ENCODE peak calls at places on chromosomes 4 and X, in five cellular contexts. P, X, D, T and C are unnamed samples.

GRCh38 chr4:3527101-3527913 is 4.9 kb downstream of the LRPAP1 start:
- DNase-seq in D (no peak), P (no peak), T (peak), X (no peak), C (peak)

GRCh38 chrX:81168391-81168790 is 33.3 kb downstream of the HMGN5 start:
- DNase-seq in T (no peak), X (no peak), P (no peak), D (no peak), C (no peak)

GRCh38 chr4:37890501-37891220 is at the start of gene TBC1D1:
- DNase-seq in X (no peak), P (peak), T (peak), D (no peak), C (no peak)

GRCh38 chrX:74788545-74789086 is 136.6 kb downstream of the NEXMIF start:
- DNase-seq in P (no peak), X (no peak), D (no peak), T (no peak), C (no peak)

GRCh38 chr4:25486171-25486570 is 109.1 kb downstream of the ANAPC4 start:
- DNase-seq in X (peak), T (no peak), D (no peak), P (no peak), C (no peak)

GRCh38 chrX:19839770-19840254 is 47.6 kb downstream of the SH3KBP1 start:
- DNase-seq in P (no peak), D (no peak), X (no peak), T (no peak), C (no peak)

GRCh38 chr4:104752337-104752736 is 257.6 kb upstream of the CXXC4 start:
- DNase-seq in D (no peak), X (no peak), T (no peak), P (no peak), C (no peak)

GRCh38 chr4:103018391-103019318 is 850 bp downstream of the SLC9B1 start:
- DNase-seq in T (no peak), P (no peak), D (no peak), X (no peak), C (no peak)

GRCh38 chr4:56739104-56739777 is 58.1 kb upstream of the HOPX start:
- DNase-seq in P (no peak), D (no peak), T (no peak), X (no peak), C (no peak)

GRCh38 chrX:71579990-71580380 is 1.7 kb downstream of the GCNA start:
- DNase-seq in D (no peak), X (no peak), T (no peak), P (no peak), C (no peak)

GRCh38 chr4:188452097-188452496 is 312.9 kb downstream of the TRIML1 start:
- DNase-seq in D (no peak), T (no peak), X (no peak), P (no peak), C (no peak)

GRCh38 chr4:38803833-38804653 is 548 bp downstream of the TLR1 start:
- DNase-seq in T (no peak), X (no peak), D (no peak), P (no peak), C (no peak)

GRCh38 chr4:176752191-176752749 is 40.5 kb downstream of the VEGFC start:
- DNase-seq in T (no peak), X (no peak), D (no peak), P (no peak), C (no peak)

GRCh38 chr4:153137168-153137567 is 67.1 kb upstream of the TRIM2 start:
- DNase-seq in P (no peak), T (no peak), X (no peak), D (no peak), C (no peak)

GRCh38 chr4:26088433-26088928 is 174.5 kb downstream of the SMIM20 start:
- DNase-seq in T (no peak), D (no peak), P (no peak), X (no peak), C (no peak)

GRCh38 chr4:4857809-4858508 is 1.5 kb upstream of the MSX1 start:
- DNase-seq in X (no peak), P (no peak), T (no peak), D (no peak), C (no peak)

GRCh38 chr4:38333219-38333618 is 330.8 kb upstream of the KLF3 start:
- DNase-seq in D (no peak), P (no peak), T (no peak), X (no peak), C (no peak)

GRCh38 chr4:40473578-40474388 is 138.7 kb downstream of the CHRNA9 start:
- DNase-seq in P (no peak), X (peak), D (no peak), T (no peak), C (no peak)

GRCh38 chrX:122940199-122940598 is 243.9 kb upstream of the GRIA3 start:
- DNase-seq in T (no peak), D (no peak), X (no peak), P (no peak), C (no peak)

GRCh38 chr4:98778206-98778605 is 119.8 kb upstream of the TSPAN5 start:
- DNase-seq in P (no peak), D (no peak), T (no peak), X (peak), C (no peak)

GRCh38 chrX:123943074-123943473 is 18.4 kb upstream of the STAG2 start:
- DNase-seq in D (no peak), P (no peak), T (no peak), X (no peak), C (no peak)

GRCh38 chrX:20514358-20514757 is 247.6 kb upstream of the RPS6KA3 start:
- DNase-seq in T (no peak), P (no peak), X (peak), D (no peak), C (no peak)

GRCh38 chrX:82087699-82088098 is 885.8 kb downstream of the SH3BGRL start:
- DNase-seq in X (no peak), T (no peak), D (no peak), P (no peak), C (no peak)

GRCh38 chr4:83438719-83439118 is 16.9 kb downstream of the HELQ start:
- DNase-seq in X (no peak), D (no peak), P (no peak), T (no peak), C (no peak)

GRCh38 chr4:87275311-87275710 is 47.4 kb downstream of the HSD17B13 start:
- DNase-seq in D (no peak), X (no peak), T (no peak), P (no peak), C (no peak)

GRCh38 chrX:79524642-79525041 is 157.5 kb upstream of the ITM2A start:
- DNase-seq in T (no peak), X (no peak), D (no peak), P (no peak), C (no peak)
- TF ChIP-seq CTCF in T (no peak), X (peak), D (no peak), P (no peak), C (peak)

DNA sequence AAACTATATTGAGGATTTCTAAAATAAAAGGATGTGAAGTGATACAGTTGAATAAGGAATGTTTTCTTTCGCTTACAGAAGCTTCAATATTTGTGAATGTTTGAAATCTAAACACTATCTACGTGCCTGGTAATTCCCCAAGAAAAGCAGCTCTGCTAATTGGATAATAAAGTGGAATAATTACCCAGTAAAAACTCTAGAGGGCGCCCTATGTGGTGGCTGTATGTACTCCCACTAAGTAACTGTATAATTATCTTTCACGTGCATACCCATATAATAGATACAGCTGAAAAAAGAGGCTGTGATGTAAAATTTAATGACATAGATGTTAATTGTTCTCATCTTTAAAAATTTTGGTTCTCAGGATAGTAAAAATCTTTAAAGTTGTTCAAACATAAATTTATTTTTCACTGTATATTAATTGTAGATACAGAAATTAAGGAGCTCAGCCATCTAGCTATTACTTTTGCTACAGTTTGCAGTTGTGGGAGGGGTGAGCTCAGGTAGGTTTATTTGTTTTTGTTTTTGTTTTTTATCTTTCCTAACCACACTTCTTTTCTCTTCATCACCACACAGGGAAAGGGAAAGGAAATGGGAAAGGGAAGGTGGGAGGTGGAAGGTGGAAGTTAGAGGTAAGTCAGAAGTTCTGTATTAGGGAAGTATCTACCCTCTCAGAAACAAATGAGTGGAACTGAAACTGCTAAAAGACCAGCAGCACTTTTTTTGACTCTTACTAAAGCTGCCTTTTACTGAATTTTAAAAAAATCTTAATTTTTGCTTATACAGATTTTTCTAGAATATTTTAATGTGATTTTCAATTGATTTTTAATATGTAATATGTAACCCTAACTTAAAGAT is 151.7 kb upstream of the RPS6KA6 start:
- DNase-seq in D (no peak), X (no peak), P (no peak), T (no peak), C (no peak)
- TF ChIP-seq CTCF in D (no peak), X (peak), P (peak), T (peak), C (peak)

DNA sequence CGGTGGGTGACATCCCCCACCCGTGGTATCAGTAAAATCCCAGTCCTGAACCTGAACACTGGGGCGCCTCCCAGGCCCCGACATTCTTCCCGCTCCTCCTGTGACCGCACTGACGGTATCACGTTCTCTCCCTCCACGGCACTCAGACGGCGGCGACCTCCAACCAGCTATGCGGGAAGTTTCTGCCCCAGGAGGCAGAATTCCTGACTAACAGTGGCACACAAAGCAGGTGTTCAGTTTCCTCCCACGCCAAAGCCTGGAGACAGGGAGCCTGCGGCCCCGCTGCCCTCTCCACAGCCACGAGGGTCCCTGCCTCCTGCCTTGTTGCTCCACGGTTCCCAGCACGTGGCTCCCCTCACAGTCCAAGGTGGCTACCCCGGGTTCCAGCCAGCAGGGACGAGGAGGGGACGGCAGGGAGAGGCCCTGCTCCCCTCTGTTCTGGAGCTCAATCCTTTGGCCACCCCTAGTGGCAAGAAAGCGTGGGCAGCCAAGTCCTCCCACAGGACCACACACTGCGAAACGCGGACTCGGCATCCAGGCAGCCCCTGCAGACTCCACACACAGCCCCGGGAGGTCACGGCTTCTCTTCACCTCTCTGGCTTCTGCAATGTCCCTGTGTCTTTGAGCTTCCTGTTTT is 15.2 kb downstream of the CTBP1 start:
- DNase-seq in P (no peak), D (no peak), X (no peak), T (peak), C (peak)
- TF ChIP-seq CTCF in P (no peak), D (no peak), X (peak), T (peak), C (peak)

DNA sequence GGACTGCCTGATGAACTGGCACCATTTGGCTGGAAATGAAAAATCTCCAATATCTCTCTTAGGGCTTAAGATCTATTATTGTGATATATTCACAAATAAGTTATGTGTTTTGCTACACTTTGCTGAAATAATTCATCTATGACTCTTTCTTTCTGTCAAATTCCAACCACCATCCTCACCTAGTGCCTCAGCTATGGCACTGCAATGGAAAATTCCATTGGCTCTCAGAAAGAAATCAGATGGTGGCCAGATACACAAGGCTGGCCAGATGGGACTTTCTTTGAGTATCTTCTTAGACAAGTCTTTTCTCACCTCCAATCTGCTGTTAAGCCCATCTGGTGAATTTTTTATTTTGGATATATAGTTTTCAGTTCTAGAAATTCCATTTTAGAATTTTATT is 28.0 kb downstream of the NAT8L start:
- DNase-seq in T (no peak), D (no peak), X (no peak), P (no peak), C (no peak)
- TF ChIP-seq CTCF in T (no peak), D (no peak), X (peak), P (no peak), C (no peak)

DNA sequence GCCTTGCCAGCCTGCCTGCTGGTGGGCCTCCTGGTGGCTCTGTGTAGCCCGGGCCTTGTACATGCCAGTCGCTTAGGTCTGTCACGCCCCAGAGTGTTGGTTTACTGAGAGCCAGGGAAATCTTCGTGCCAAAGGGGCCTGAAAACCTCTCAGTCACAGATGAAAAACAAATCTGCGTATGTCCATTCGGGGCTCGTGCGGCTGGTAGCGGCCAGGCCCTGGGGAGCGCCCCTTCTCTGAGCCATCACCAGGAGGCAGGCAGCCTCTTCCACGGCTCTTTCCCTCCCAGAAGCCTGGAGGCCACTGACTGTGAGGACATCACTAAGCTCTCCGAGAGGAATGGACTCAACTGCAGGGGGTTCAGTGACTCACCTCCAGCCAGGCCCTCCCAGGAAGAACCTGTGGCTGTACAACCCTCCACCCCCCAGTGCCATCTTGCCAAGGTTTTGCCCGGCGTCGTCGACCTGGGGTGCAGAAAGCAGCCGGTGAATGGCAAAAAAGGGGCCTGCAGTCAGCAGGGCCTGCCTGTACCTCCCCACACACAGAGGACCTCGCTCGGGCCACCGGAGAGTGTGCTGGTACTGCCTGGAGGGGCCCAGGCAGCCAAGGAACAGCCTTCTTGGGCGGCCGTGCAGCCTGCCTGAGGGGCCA is 162.2 kb downstream of the BCOR start:
- DNase-seq in X (no peak), D (no peak), P (no peak), T (no peak), C (no peak)
- TF ChIP-seq CTCF in X (no peak), D (no peak), P (no peak), T (no peak), C (peak)

GRCh38 chr4:5887011-5887360 is 5.9 kb downstream of the CRMP1 start:
- DNase-seq in X (no peak), D (no peak), T (no peak), P (no peak), C (no peak)
- TF ChIP-seq CTCF in X (no peak), D (no peak), T (no peak), P (no peak), C (no peak)

GRCh38 chr4:90792689-90793088 is 665.5 kb downstream of the CCSER1 start:
- DNase-seq in D (no peak), X (no peak), T (no peak), P (no peak), C (no peak)
- TF ChIP-seq CTCF in D (no peak), X (no peak), T (no peak), P (no peak), C (no peak)

DNA sequence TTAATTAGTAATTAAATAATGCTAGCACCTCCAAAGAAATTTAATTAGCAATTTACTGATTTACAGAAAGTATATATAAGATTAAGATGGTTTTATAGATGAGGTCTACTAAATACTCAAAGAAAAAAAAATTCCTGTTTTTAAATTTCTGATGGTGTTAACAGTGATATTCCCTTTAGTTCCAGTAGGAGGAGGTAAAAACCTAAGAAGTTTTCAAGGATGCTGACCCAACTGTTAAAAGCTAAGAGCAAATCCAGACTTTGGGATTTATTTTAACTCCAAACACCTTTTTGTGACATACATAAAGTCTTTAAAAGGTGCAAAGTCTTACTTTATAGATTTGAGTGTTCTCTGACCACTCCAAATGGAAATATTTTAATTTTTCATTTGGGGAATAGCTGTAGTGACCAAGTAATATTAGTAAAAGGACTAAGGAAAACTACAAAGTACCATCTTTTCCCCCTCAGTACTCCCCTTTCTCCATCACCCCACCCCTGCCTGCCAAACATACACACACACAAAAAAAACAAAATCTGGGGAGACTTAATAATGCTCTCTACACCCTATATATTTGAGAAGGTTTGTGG is 34.2 kb upstream of the CSN1S1 start:
- DNase-seq in T (no peak), D (no peak), P (no peak), X (no peak), C (no peak)
- TF ChIP-seq CTCF in T (peak), D (no peak), P (no peak), X (peak), C (peak)